ENCODE peak calls at places on chromosome 7, in four cellular contexts. G is K562, P is endothelial cell of umbilical vein, W is GM12878. H is an unnamed sample.

GRCh38 chr7:101804642-101805401 is 12.6 kb upstream of the CUX1 start:
- DNase-seq in G (peak), P (no peak), W (no peak), H (no peak)

GRCh38 chr7:44050121-44050914 is 5.8 kb downstream of the DBNL start:
- DNase-seq in G (no peak), P (no peak), W (no peak), H (no peak)

GRCh38 chr7:40230086-40230485 is 95.3 kb downstream of the SUGCT start:
- DNase-seq in G (no peak), P (no peak), W (no peak), H (no peak)

GRCh38 chr7:29879609-29880008 is 73.3 kb downstream of the WIPF3 start:
- DNase-seq in G (no peak), P (no peak), W (no peak), H (peak)

GRCh38 chr7:118711631-118712156 is 487.2 kb downstream of the ANKRD7 start:
- DNase-seq in G (no peak), P (no peak), W (no peak), H (no peak)

GRCh38 chr7:66790219-66790618 is 49.7 kb downstream of the RABGEF1 start:
- DNase-seq in G (no peak), P (no peak), W (no peak), H (no peak)

GRCh38 chr7:36638586-36639265 is 85.6 kb downstream of the AOAH start:
- DNase-seq in G (no peak), P (no peak), W (no peak), H (no peak)

GRCh38 chr7:842436-843031 is 10.3 kb downstream of the SUN1 start:
- DNase-seq in G (no peak), P (no peak), W (no peak), H (no peak)

GRCh38 chr7:149714910-149715471 is 58.4 kb downstream of the ZNF467 start:
- DNase-seq in G (no peak), P (peak), W (no peak), H (peak)

GRCh38 chr7:158263110-158263963 is 324.3 kb downstream of the PTPRN2 start:
- DNase-seq in G (no peak), P (no peak), W (no peak), H (no peak)

DNA sequence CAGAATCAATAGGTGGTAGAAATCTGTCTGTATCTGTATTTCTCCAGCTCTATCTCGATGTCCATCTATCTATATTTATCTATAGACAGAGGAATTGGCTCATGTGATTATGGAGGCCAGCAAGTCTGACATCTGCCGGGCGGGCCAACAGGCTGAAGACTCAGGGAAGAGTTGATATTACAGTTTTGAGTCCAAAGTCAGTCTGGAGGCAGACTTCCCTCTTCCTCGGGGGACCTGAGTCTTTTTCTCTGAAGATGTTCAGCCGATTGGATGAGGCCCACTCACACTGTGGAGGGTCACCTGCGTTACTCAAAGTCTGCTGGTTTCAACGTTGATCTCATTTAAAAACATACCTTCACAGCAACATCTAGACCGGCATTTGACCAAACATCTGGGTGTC is 98.7 kb downstream of the RAMP3 start:
- DNase-seq in G (no peak), P (no peak), W (no peak), H (no peak)
- TF ChIP-seq FOS in G (no peak), P (no peak), W (no peak), H (no peak)

GRCh38 chr7:69109131-69109740 is 489.0 kb upstream of the AUTS2 start:
- DNase-seq in G (no peak), P (no peak), W (no peak), H (no peak)
- TF ChIP-seq FOS in G (no peak), P (no peak), W (no peak), H (no peak)

GRCh38 chr7:24336461-24336860 is 52.5 kb downstream of the NPY start:
- DNase-seq in G (no peak), P (no peak), W (no peak), H (no peak)
- TF ChIP-seq FOS in G (no peak), P (no peak), W (no peak), H (no peak)

GRCh38 chr7:92830047-92830446 is 6.3 kb downstream of the CDK6 start:
- DNase-seq in G (no peak), P (no peak), W (no peak), H (no peak)

GRCh38 chr7:92831716-92832622 is 4.4 kb downstream of the CDK6 start:
- DNase-seq in G (no peak), P (peak), W (no peak), H (peak)

GRCh38 chr7:92832623-92833023 is 3.8 kb downstream of the CDK6 start:
- DNase-seq in G (no peak), P (no peak), W (no peak), H (no peak)

GRCh38 chr7:92833024-92833765 is 3.2 kb downstream of the CDK6 start:
- DNase-seq in G (peak), P (peak), W (no peak), H (peak)

GRCh38 chr7:92830532-92831110 is 5.8 kb downstream of the CDK6 start:
- DNase-seq in G (no peak), P (no peak), W (no peak), H (peak)
- TF ChIP-seq FOS in G (no peak), P (no peak), W (no peak), H (no peak)

DNA sequence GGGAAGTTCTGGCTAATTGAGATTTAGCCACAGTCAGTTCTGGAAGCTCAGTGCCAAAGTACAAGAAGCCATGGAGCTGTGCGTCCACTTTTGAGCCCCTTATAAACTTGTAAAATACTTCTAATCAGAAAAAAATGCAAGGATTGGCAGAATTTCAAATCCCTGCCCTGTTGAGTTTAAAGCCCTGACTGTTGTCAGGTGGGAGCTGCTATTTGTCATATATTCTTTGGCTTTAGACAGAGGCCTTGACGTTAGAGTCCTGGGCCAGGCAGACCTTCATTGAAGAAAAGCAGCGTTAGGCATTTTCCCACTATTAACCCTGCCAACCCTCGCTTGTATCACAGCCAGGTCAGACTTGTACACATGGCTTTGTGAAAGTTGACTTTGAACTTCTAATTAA is 155.4 kb downstream of the TWIST1 start:
- DNase-seq in G (no peak), P (no peak), W (no peak), H (peak)
- TF ChIP-seq FOS in G (no peak), P (no peak), W (no peak), H (no peak)

GRCh38 chr7:136869991-136870798 is 1.7 kb downstream of the CHRM2 start:
- DNase-seq in G (no peak), P (peak), W (no peak), H (peak)

GRCh38 chr7:136869006-136869961 is 832 bp downstream of the CHRM2 start:
- DNase-seq in G (no peak), P (no peak), W (no peak), H (peak)

GRCh38 chr7:136874393-136875032 is 6.1 kb downstream of the CHRM2 start:
- DNase-seq in G (peak), P (peak), W (no peak), H (peak)

GRCh38 chr7:136868496-136869005 is at the start of gene CHRM2:
- DNase-seq in G (no peak), P (no peak), W (no peak), H (peak)

DNA sequence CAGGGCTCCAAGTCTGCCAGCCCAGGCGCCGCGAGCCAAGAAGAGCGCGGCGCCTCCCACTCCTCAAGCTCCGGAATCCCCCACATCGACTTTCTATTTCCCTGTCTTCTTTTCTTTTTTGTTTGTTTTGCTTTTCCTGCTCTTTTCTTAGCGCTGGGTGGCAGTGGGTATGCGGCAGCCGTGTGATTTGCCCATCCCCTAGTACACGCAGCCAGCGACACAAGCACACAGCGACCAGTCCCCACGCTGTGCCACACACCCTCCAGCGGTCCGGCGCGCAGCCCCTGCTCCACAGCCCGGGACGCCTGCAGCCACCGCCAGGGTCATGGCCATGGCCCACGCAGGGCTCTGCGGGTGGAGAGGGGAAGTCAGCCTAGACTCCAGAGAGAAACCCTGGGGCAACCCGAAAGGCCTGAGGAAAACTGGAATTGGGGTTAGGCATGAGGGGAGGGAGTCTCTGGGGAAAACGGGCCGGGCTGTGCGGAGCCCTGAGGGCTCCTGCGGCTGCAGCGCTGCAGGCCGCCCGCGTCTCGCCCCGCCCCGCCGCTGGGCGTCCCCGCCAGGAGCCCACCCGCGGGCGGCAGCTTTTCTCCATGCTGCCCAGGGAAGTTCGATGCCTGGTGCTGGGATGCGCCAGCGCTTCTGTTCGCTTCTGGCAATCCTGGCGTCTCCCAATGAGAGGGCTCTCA is 2.5 kb downstream of the CHRM2 start:
- DNase-seq in G (no peak), P (no peak), W (no peak), H (no peak)
- TF ChIP-seq FOS in G (no peak), P (no peak), W (no peak), H (no peak)